ENCODE peak calls at places on chromosomes 2 and 18, in six cellular contexts. C, N, Q, L, A and M are unnamed samples.

GRCh38 chr2:16475581-16475980 is 190.1 kb downstream of the CYRIA start:
- DNase-seq in A (no peak), Q (no peak), N (no peak), L (no peak), C (no peak), M (no peak)

GRCh38 chr2:31736695-31737454 is 156.1 kb upstream of the SRD5A2 start:
- DNase-seq in Q (no peak), C (no peak), N (no peak), A (no peak), L (no peak), M (no peak)

GRCh38 chr2:240959214-240959940 is 39.0 kb upstream of the SNED1 start:
- DNase-seq in L (no peak), A (no peak), C (no peak), N (no peak), Q (peak; percentile 45), M (peak; percentile 14)

GRCh38 chr2:105600949-105601708 is 143.6 kb upstream of the NCK2 start:
- DNase-seq in Q (no peak), C (no peak), N (no peak), L (no peak), A (no peak), M (peak; percentile 84)

GRCh38 chr18:49020129-49020528 is 69.4 kb upstream of the SMAD7 start:
- DNase-seq in A (peak; percentile 5), N (no peak), Q (peak; percentile 34), C (no peak), L (no peak), M (no peak)

GRCh38 chr18:75088021-75088506 is 120.9 kb downstream of the PTGR3 start:
- DNase-seq in Q (no peak), L (no peak), C (no peak), N (no peak), A (no peak), M (peak; percentile 0)

GRCh38 chr2:74566423-74567085 is 12.0 kb downstream of the DOK1 start:
- DNase-seq in L (no peak), N (no peak), A (peak; percentile 77), Q (no peak), C (no peak), M (no peak)

GRCh38 chr2:37616674-37616999 is 54.8 kb downstream of the CDC42EP3 start:
- DNase-seq in C (no peak), A (no peak), L (no peak), Q (no peak), N (no peak), M (no peak)

GRCh38 chr2:218879881-218880748 is 537 bp upstream of the WNT10A start:
- DNase-seq in Q (peak; percentile 68), A (no peak), C (peak; percentile 92), L (no peak), N (peak; percentile 56), M (no peak)